ENCODE peak calls at places on chromosome 16, in eight cellular contexts. T is Daoy; D is NCI-H2029 treated with DMSO at 0.1 percent for 48 hours; B is non-pigmented ciliary epithelial cell; J is left lung; Z is EH; H is iPS-NIHi11; U is activated CD4-positive, alpha-beta T cell treated with anti-CD3 and anti-CD28 coated beads, Interleukin-2, amount 10 ng/mL, durations not matched to agents 7 days and 5 days. X is an unnamed sample.
A peak's percentile ranks its signal among the peaks of the same experiment; 100 is the strongest.

GRCh38 chr16:74450236-74450635 is 29.0 kb upstream of the CLEC18B start:
- DNase-seq in D (no peak), U (no peak), Z (peak; percentile 21), T (no peak), H (no peak), B (no peak), J (no peak), X (no peak)

GRCh38 chr16:8523932-8524331 is 66.4 kb downstream of the TMEM114 start:
- DNase-seq in B (no peak), U (no peak), H (no peak), Z (no peak), T (no peak), D (no peak), J (no peak), X (no peak)

GRCh38 chr16:12811441-12812198 is 7.9 kb upstream of the CPPED1 start:
- DNase-seq in D (no peak), J (no peak), U (no peak), T (no peak), Z (no peak), H (no peak), B (no peak), X (no peak)

GRCh38 chr16:21190599-21190998 is 20.8 kb downstream of the ZP2 start:
- DNase-seq in B (no peak), D (no peak), T (no peak), H (no peak), Z (peak; percentile 71), U (no peak), J (no peak), X (no peak)

GRCh38 chr16:84502581-84502980 is 1.9 kb downstream of the MEAK7 start:
- DNase-seq in H (no peak), Z (peak; percentile 38), U (no peak), B (no peak), T (peak; percentile 31), J (no peak), D (no peak), X (no peak)

GRCh38 chr16:27253526-27253930 is 15.0 kb downstream of the NSMCE1 start:
- DNase-seq in H (no peak), U (no peak), D (no peak), J (no peak), T (peak; percentile 65), Z (peak; percentile 88), B (peak; percentile 67), X (no peak)

GRCh38 chr16:59878479-59878878 is 1144.4 kb upstream of the GOT2 start:
- DNase-seq in J (no peak), T (no peak), B (peak; percentile 35), U (no peak), D (no peak), H (no peak), Z (peak; percentile 21), X (no peak)

GRCh38 chr16:30588651-30589050 is 3.2 kb upstream of the ZNF785 start:
- DNase-seq in T (no peak), J (no peak), D (no peak), Z (no peak), H (no peak), U (no peak), B (no peak), X (no peak)

GRCh38 chr16:85912271-85912974 is 13.5 kb downstream of the IRF8 start:
- DNase-seq in T (no peak), Z (peak; percentile 10), H (no peak), J (no peak), B (peak; percentile 68), U (no peak), D (no peak), X (no peak)

GRCh38 chr16:80323187-80323807 is 217.5 kb upstream of the DYNLRB2 start:
- DNase-seq in B (no peak), D (no peak), H (no peak), U (no peak), Z (no peak), T (no peak), J (peak; percentile 63), X (peak; percentile 41)

GRCh38 chr16:52099382-52099781 is 447.6 kb downstream of the TOX3 start:
- DNase-seq in T (no peak), Z (no peak), J (no peak), U (no peak), H (no peak), D (no peak), B (no peak), X (no peak)

GRCh38 chr16:9260665-9261064 is 169.2 kb downstream of the HAPSTR1 start:
- DNase-seq in H (no peak), Z (no peak), J (no peak), U (no peak), T (no peak), B (no peak), D (peak; percentile 91), X (no peak)

X was measured in midbrain.